ENCODE peak calls at places on chromosomes 12 and 14, in six cellular contexts. One of them, this sample, is unnamed.

GRCh38 chr12:75208851-75209781 is 523 bp downstream of the KCNC2 start:
- DNase-seq in choroid plexus epithelial cell: peak
- DNase-seq in BE2C: no peak
- DNase-seq in ovary: no peak
- DNase-seq in psoas muscle: peak
- DNase-seq in fibroblast of mammary gland: peak
- DNase-seq in this sample: peak

GRCh38 chr12:115481141-115481540 is 796.4 kb downstream of the MED13L start:
- DNase-seq in choroid plexus epithelial cell: peak
- DNase-seq in BE2C: no peak
- DNase-seq in ovary: no peak
- DNase-seq in psoas muscle: no peak
- DNase-seq in fibroblast of mammary gland: peak
- DNase-seq in this sample: no peak

GRCh38 chr12:107404981-107405380 is 280.6 kb upstream of the PWP1 start:
- DNase-seq in choroid plexus epithelial cell: peak
- DNase-seq in BE2C: peak
- DNase-seq in ovary: no peak
- DNase-seq in psoas muscle: no peak
- DNase-seq in fibroblast of mammary gland: peak
- DNase-seq in this sample: peak

GRCh38 chr12:58174316-58174715 is 232.9 kb downstream of the ATP23 start:
- DNase-seq in choroid plexus epithelial cell: peak
- DNase-seq in BE2C: no peak
- DNase-seq in ovary: no peak
- DNase-seq in psoas muscle: no peak
- DNase-seq in fibroblast of mammary gland: no peak
- DNase-seq in this sample: peak

GRCh38 chr14:92644166-92644565 is 104.3 kb downstream of the LGMN start:
- DNase-seq in choroid plexus epithelial cell: peak
- DNase-seq in BE2C: no peak
- DNase-seq in ovary: no peak
- DNase-seq in psoas muscle: no peak
- DNase-seq in fibroblast of mammary gland: peak
- DNase-seq in this sample: peak

GRCh38 chr12:48671231-48671856 is 10.7 kb downstream of the KANSL2 start:
- DNase-seq in choroid plexus epithelial cell: no peak
- DNase-seq in BE2C: no peak
- DNase-seq in ovary: no peak
- DNase-seq in psoas muscle: no peak
- DNase-seq in fibroblast of mammary gland: peak
- DNase-seq in this sample: peak

GRCh38 chr14:54116972-54117371 is 160.3 kb upstream of the BMP4 start:
- DNase-seq in choroid plexus epithelial cell: no peak
- DNase-seq in BE2C: no peak
- DNase-seq in ovary: no peak
- DNase-seq in psoas muscle: no peak
- DNase-seq in fibroblast of mammary gland: peak
- DNase-seq in this sample: no peak

GRCh38 chr14:39374846-39375245 is 57.4 kb downstream of the FBXO33 start:
- DNase-seq in choroid plexus epithelial cell: peak
- DNase-seq in BE2C: no peak
- DNase-seq in ovary: no peak
- DNase-seq in psoas muscle: no peak
- DNase-seq in fibroblast of mammary gland: peak
- DNase-seq in this sample: peak

GRCh38 chr14:101834387-101835165 is 73.1 kb downstream of the PPP2R5C start:
- DNase-seq in choroid plexus epithelial cell: peak
- DNase-seq in BE2C: peak
- DNase-seq in ovary: no peak
- DNase-seq in psoas muscle: no peak
- DNase-seq in fibroblast of mammary gland: peak
- DNase-seq in this sample: peak

GRCh38 chr12:76957306-76957705 is 78.5 kb upstream of the CSRP2 start:
- DNase-seq in choroid plexus epithelial cell: no peak
- DNase-seq in BE2C: no peak
- DNase-seq in ovary: no peak
- DNase-seq in psoas muscle: no peak
- DNase-seq in fibroblast of mammary gland: no peak
- DNase-seq in this sample: no peak

GRCh38 chr14:68815288-68816182 is 22.7 kb upstream of the ZFP36L1 start:
- DNase-seq in choroid plexus epithelial cell: no peak
- DNase-seq in BE2C: no peak
- DNase-seq in ovary: peak
- DNase-seq in psoas muscle: peak
- DNase-seq in fibroblast of mammary gland: no peak
- DNase-seq in this sample: no peak

GRCh38 chr12:48061943-48062719 is 43.7 kb downstream of the SENP1 start:
- DNase-seq in choroid plexus epithelial cell: peak
- DNase-seq in BE2C: no peak
- DNase-seq in ovary: no peak
- DNase-seq in psoas muscle: no peak
- DNase-seq in fibroblast of mammary gland: no peak
- DNase-seq in this sample: no peak

GRCh38 chr12:9132008-9132535 is 16.4 kb upstream of the A2M start:
- DNase-seq in choroid plexus epithelial cell: no peak
- DNase-seq in BE2C: no peak
- DNase-seq in ovary: no peak
- DNase-seq in psoas muscle: no peak
- DNase-seq in fibroblast of mammary gland: peak
- DNase-seq in this sample: no peak

GRCh38 chr12:54983536-54984102 is 943 bp downstream of the TESPA1 start:
- DNase-seq in choroid plexus epithelial cell: no peak
- DNase-seq in BE2C: no peak
- DNase-seq in ovary: no peak
- DNase-seq in psoas muscle: no peak
- DNase-seq in fibroblast of mammary gland: no peak
- DNase-seq in this sample: no peak

GRCh38 chr12:34601689-34602088 is 579.4 kb downstream of the ALG10 start:
- DNase-seq in choroid plexus epithelial cell: no peak
- DNase-seq in BE2C: no peak
- DNase-seq in ovary: no peak
- DNase-seq in psoas muscle: no peak
- DNase-seq in fibroblast of mammary gland: no peak
- DNase-seq in this sample: no peak

GRCh38 chr14:71206766-71207371 is 299.6 kb downstream of the PCNX1 start:
- DNase-seq in choroid plexus epithelial cell: peak
- DNase-seq in BE2C: peak
- DNase-seq in ovary: no peak
- DNase-seq in psoas muscle: no peak
- DNase-seq in fibroblast of mammary gland: peak
- DNase-seq in this sample: peak

GRCh38 chr14:67566908-67567307 is 33.2 kb downstream of the PIGH start:
- DNase-seq in choroid plexus epithelial cell: peak
- DNase-seq in BE2C: no peak
- DNase-seq in ovary: peak
- DNase-seq in psoas muscle: peak
- DNase-seq in fibroblast of mammary gland: no peak
- DNase-seq in this sample: peak

GRCh38 chr14:21672116-21672515 is 1.5 kb downstream of the OR4E1 start:
- DNase-seq in choroid plexus epithelial cell: peak
- DNase-seq in BE2C: no peak
- DNase-seq in ovary: no peak
- DNase-seq in psoas muscle: no peak
- DNase-seq in fibroblast of mammary gland: peak
- DNase-seq in this sample: no peak

GRCh38 chr12:56206373-56207166 is 15.2 kb downstream of the RNF41 start:
- DNase-seq in choroid plexus epithelial cell: peak
- DNase-seq in BE2C: peak
- DNase-seq in ovary: peak
- DNase-seq in psoas muscle: peak
- DNase-seq in fibroblast of mammary gland: peak
- DNase-seq in this sample: peak

GRCh38 chr12:1355396-1355795 is 239.0 kb downstream of the FBXL14 start:
- DNase-seq in choroid plexus epithelial cell: peak
- DNase-seq in BE2C: no peak
- DNase-seq in ovary: no peak
- DNase-seq in psoas muscle: no peak
- DNase-seq in fibroblast of mammary gland: peak
- DNase-seq in this sample: peak

GRCh38 chr12:131611416-131612091 is 99.3 kb upstream of the SFSWAP start:
- DNase-seq in choroid plexus epithelial cell: no peak
- DNase-seq in BE2C: no peak
- DNase-seq in ovary: no peak
- DNase-seq in psoas muscle: no peak
- DNase-seq in fibroblast of mammary gland: no peak
- DNase-seq in this sample: no peak

DNA sequence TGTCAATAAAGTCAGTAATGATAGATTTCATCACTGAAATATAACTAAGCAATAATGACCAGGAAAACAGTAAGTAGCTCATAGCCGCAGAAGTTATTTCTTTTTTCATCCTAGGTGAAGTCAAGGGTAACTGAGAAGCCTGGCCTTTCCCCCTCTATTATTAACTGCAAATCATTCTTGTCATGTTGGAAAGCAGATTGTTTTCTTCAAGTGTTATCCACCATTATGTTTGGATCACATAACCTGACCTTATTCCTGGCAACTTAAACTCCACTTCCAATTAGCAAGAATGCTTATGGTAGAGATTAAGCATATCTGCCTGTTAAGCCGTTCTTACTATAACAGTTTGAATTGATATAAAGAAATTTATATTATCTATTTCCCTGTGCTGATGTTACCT is 603.3 kb upstream of the FOXG1 start:
- DNase-seq in choroid plexus epithelial cell: no peak
- DNase-seq in BE2C: no peak
- DNase-seq in ovary: no peak
- DNase-seq in psoas muscle: no peak
- DNase-seq in fibroblast of mammary gland: no peak
- DNase-seq in this sample: no peak
- H3K4me3 ChIP-seq in choroid plexus epithelial cell: no peak
- H3K4me3 ChIP-seq in BE2C: no peak
- H3K4me3 ChIP-seq in ovary: no peak
- H3K4me3 ChIP-seq in psoas muscle: no peak
- H3K4me3 ChIP-seq in fibroblast of mammary gland: no peak
- H3K4me3 ChIP-seq in this sample: no peak

DNA sequence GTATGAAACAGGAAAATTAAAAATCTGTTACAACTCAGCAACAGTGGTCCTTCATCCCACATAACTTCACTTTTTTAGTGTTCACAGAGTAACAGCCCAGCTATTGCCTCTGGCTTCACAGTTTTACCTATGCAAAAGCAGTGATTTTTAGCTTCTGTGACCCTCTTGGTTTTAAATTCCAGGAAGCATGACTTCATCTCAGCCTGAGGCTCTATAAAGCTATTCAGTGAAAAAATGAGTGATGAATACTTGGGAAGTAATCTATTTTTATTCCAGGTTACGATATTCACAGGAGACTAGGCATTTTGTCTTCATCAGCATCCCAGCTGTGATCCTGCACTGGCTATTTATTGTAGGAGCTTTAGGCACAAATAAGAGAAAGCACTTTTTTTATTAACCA is 164.8 kb downstream of the SNAPC1 start:
- DNase-seq in choroid plexus epithelial cell: peak
- DNase-seq in BE2C: no peak
- DNase-seq in ovary: no peak
- DNase-seq in psoas muscle: no peak
- DNase-seq in fibroblast of mammary gland: no peak
- DNase-seq in this sample: peak
- H3K4me3 ChIP-seq in choroid plexus epithelial cell: no peak
- H3K4me3 ChIP-seq in BE2C: no peak
- H3K4me3 ChIP-seq in ovary: no peak
- H3K4me3 ChIP-seq in psoas muscle: no peak
- H3K4me3 ChIP-seq in fibroblast of mammary gland: no peak
- H3K4me3 ChIP-seq in this sample: no peak

DNA sequence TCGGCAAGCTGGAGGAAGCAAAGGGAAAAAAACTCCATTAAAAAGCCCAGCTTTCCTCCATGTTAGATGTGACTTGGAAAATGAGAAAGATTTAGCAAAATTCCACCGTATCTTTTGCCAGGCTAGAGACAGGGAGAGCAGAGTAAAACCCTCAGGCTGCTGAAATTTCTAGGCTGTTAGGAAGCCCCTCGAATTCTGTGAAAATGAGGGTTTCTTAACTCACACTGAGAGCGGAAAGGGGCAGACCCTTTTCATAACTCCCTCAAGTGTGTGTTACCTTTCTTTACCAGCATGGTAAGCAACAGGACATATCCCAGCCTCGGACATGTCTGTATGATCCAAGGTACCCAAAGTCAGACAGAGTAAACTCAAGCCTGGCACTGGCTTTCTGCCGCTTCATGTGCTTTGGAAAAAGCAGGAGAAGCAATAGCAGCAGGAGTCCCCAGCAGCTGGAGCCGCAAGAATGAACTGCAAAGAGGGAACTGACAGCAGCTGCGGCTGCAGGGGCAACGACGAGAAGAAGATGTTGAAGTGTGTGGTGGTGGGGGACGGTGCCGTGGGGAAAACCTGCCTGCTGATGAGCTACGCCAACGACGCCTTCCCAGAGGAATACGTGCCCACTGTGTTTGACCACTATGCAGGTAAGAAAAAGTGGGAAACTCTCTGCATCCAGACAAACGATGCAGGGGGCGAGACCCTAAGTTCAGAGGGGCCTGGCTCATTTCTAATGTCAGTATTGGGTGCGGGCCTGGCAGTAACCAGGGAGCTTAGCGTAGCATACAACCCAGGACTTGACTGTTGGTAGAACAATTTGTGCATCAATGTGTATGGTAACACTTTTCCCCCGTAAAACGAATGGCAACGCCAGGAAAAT is at the start of gene RHOJ:
- DNase-seq in choroid plexus epithelial cell: peak
- DNase-seq in BE2C: no peak
- DNase-seq in ovary: peak
- DNase-seq in psoas muscle: peak
- DNase-seq in fibroblast of mammary gland: peak
- DNase-seq in this sample: no peak
- H3K4me3 ChIP-seq in choroid plexus epithelial cell: peak
- H3K4me3 ChIP-seq in BE2C: peak
- H3K4me3 ChIP-seq in ovary: peak
- H3K4me3 ChIP-seq in psoas muscle: peak
- H3K4me3 ChIP-seq in fibroblast of mammary gland: peak
- H3K4me3 ChIP-seq in this sample: peak

GRCh38 chr14:41806355-41806975 is 199.8 kb downstream of the LRFN5 start:
- DNase-seq in choroid plexus epithelial cell: no peak
- DNase-seq in BE2C: no peak
- DNase-seq in ovary: no peak
- DNase-seq in psoas muscle: no peak
- DNase-seq in fibroblast of mammary gland: peak
- DNase-seq in this sample: no peak

GRCh38 chr14:41799817-41800216 is 193.1 kb downstream of the LRFN5 start:
- DNase-seq in choroid plexus epithelial cell: no peak
- DNase-seq in BE2C: no peak
- DNase-seq in ovary: no peak
- DNase-seq in psoas muscle: no peak
- DNase-seq in fibroblast of mammary gland: no peak
- DNase-seq in this sample: no peak

GRCh38 chr14:41810362-41810761 is 203.7 kb downstream of the LRFN5 start:
- DNase-seq in choroid plexus epithelial cell: no peak
- DNase-seq in BE2C: no peak
- DNase-seq in ovary: no peak
- DNase-seq in psoas muscle: no peak
- DNase-seq in fibroblast of mammary gland: no peak
- DNase-seq in this sample: no peak

DNA sequence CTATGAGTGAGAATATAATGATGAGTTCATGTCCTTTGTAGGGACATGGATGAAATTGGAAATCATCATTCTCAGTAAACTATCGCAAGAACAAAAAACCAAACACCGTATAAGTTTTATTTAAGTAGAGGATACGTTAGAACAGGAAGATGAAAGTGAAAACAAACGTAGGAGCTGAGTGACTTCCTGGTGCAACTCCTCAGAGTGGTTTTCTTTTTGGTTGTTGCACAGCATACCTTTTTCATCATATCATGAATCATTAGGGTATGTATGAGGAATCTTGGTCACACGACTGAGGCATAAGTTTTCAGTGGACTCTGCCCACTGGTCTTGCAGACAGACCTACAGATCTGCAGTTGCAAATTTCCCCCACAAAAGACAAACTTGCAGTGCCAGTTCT is 199.0 kb downstream of the LRFN5 start:
- DNase-seq in choroid plexus epithelial cell: no peak
- DNase-seq in BE2C: no peak
- DNase-seq in ovary: no peak
- DNase-seq in psoas muscle: no peak
- DNase-seq in fibroblast of mammary gland: peak
- DNase-seq in this sample: no peak
- H3K4me3 ChIP-seq in choroid plexus epithelial cell: no peak
- H3K4me3 ChIP-seq in BE2C: no peak
- H3K4me3 ChIP-seq in ovary: no peak
- H3K4me3 ChIP-seq in psoas muscle: no peak
- H3K4me3 ChIP-seq in fibroblast of mammary gland: no peak
- H3K4me3 ChIP-seq in this sample: no peak